ENCODE peak calls at places on chromosomes 3 and 15, in four cellular contexts. One of them, this sample, is unnamed.

GRCh38 chr15:25743160-25743908 is 119.8 kb downstream of the ATP10A start:
- DNase-seq in colonic mucosa: no peak
- DNase-seq in AG04450: no peak
- DNase-seq in foreskin fibroblast: no peak
- DNase-seq in this sample: no peak

GRCh38 chr3:159828542-159828943 is 160.1 kb upstream of the IL12A start:
- DNase-seq in foreskin fibroblast: peak
- DNase-seq in AG04450: no peak
- DNase-seq in colonic mucosa: no peak
- DNase-seq in this sample: peak

GRCh38 chr15:70597056-70597603 is 166.2 kb downstream of the UACA start:
- DNase-seq in foreskin fibroblast: no peak
- DNase-seq in colonic mucosa: no peak
- DNase-seq in AG04450: no peak
- DNase-seq in this sample: peak

GRCh38 chr3:12957334-12957733 is 115.9 kb downstream of the IQSEC1 start:
- DNase-seq in foreskin fibroblast: no peak
- DNase-seq in AG04450: no peak
- DNase-seq in colonic mucosa: no peak
- DNase-seq in this sample: no peak

GRCh38 chr3:43852066-43852465 is 161.3 kb downstream of the ABHD5 start:
- DNase-seq in foreskin fibroblast: peak
- DNase-seq in colonic mucosa: no peak
- DNase-seq in AG04450: peak
- DNase-seq in this sample: no peak

GRCh38 chr15:52146776-52147175 is 34.2 kb upstream of the BCL2L10 start:
- DNase-seq in foreskin fibroblast: peak
- DNase-seq in colonic mucosa: no peak
- DNase-seq in AG04450: no peak
- DNase-seq in this sample: no peak

GRCh38 chr15:38275951-38276350 is 23.3 kb downstream of the SPRED1 start:
- DNase-seq in foreskin fibroblast: peak
- DNase-seq in AG04450: no peak
- DNase-seq in colonic mucosa: no peak
- DNase-seq in this sample: peak

GRCh38 chr3:112647122-112647521 is 6.2 kb upstream of the CCDC80 start:
- DNase-seq in foreskin fibroblast: peak
- DNase-seq in colonic mucosa: no peak
- DNase-seq in AG04450: peak
- DNase-seq in this sample: peak

GRCh38 chr3:172562881-172563835 is 39.9 kb upstream of the TNFSF10 start:
- DNase-seq in foreskin fibroblast: peak
- DNase-seq in AG04450: peak
- DNase-seq in colonic mucosa: peak
- DNase-seq in this sample: peak

GRCh38 chr15:83123529-83123928 is 16.1 kb downstream of the TM6SF1 start:
- DNase-seq in AG04450: no peak
- DNase-seq in foreskin fibroblast: no peak
- DNase-seq in colonic mucosa: no peak
- DNase-seq in this sample: no peak

GRCh38 chr3:16304065-16305010 is 39.3 kb downstream of the OXNAD1 start:
- DNase-seq in foreskin fibroblast: no peak
- DNase-seq in AG04450: no peak
- DNase-seq in colonic mucosa: no peak
- DNase-seq in this sample: no peak

GRCh38 chr15:97517726-97518125 is 442.8 kb upstream of the ARRDC4 start:
- DNase-seq in AG04450: no peak
- DNase-seq in colonic mucosa: no peak
- DNase-seq in foreskin fibroblast: no peak
- DNase-seq in this sample: no peak

GRCh38 chr3:63193647-63194046 is 84.5 kb upstream of the SYNPR start:
- DNase-seq in AG04450: no peak
- DNase-seq in colonic mucosa: no peak
- DNase-seq in foreskin fibroblast: peak
- DNase-seq in this sample: peak

GRCh38 chr3:45509768-45510129 is 84.8 kb upstream of the LIMD1 start:
- DNase-seq in colonic mucosa: no peak
- DNase-seq in foreskin fibroblast: no peak
- DNase-seq in AG04450: no peak
- DNase-seq in this sample: no peak

GRCh38 chr15:39594764-39595620 is 14.1 kb downstream of the THBS1 start:
- DNase-seq in colonic mucosa: no peak
- DNase-seq in foreskin fibroblast: peak
- DNase-seq in AG04450: no peak
- DNase-seq in this sample: peak

GRCh38 chr3:169172535-169172934 is 491.0 kb downstream of the MECOM start:
- DNase-seq in colonic mucosa: no peak
- DNase-seq in foreskin fibroblast: no peak
- DNase-seq in AG04450: no peak
- DNase-seq in this sample: peak

GRCh38 chr15:76059320-76060097 is at the start of gene TMEM266:
- DNase-seq in colonic mucosa: peak
- DNase-seq in AG04450: no peak
- DNase-seq in foreskin fibroblast: peak
- DNase-seq in this sample: no peak
- TF ChIP-seq CTCF in colonic mucosa: no peak
- TF ChIP-seq CTCF in AG04450: no peak
- TF ChIP-seq CTCF in foreskin fibroblast: no peak
- TF ChIP-seq CTCF in this sample: peak

GRCh38 chr15:87608238-87609028 is 648.1 kb downstream of the NTRK3 start:
- DNase-seq in colonic mucosa: no peak
- DNase-seq in foreskin fibroblast: no peak
- DNase-seq in AG04450: no peak
- DNase-seq in this sample: no peak
- TF ChIP-seq CTCF in colonic mucosa: no peak
- TF ChIP-seq CTCF in foreskin fibroblast: no peak
- TF ChIP-seq CTCF in AG04450: no peak
- TF ChIP-seq CTCF in this sample: no peak

GRCh38 chr3:107506458-107506857 is 16.3 kb upstream of the BBX start:
- DNase-seq in foreskin fibroblast: peak
- DNase-seq in AG04450: no peak
- DNase-seq in colonic mucosa: no peak
- DNase-seq in this sample: peak

GRCh38 chr3:107514453-107514852 is 8.3 kb upstream of the BBX start:
- DNase-seq in foreskin fibroblast: no peak
- DNase-seq in colonic mucosa: no peak
- DNase-seq in AG04450: no peak
- DNase-seq in this sample: no peak

GRCh38 chr3:107516475-107516874 is 6.3 kb upstream of the BBX start:
- DNase-seq in foreskin fibroblast: no peak
- DNase-seq in AG04450: no peak
- DNase-seq in colonic mucosa: no peak
- DNase-seq in this sample: no peak

GRCh38 chr3:107508331-107508730 is 14.4 kb upstream of the BBX start:
- DNase-seq in foreskin fibroblast: no peak
- DNase-seq in colonic mucosa: no peak
- DNase-seq in AG04450: no peak
- DNase-seq in this sample: no peak

DNA sequence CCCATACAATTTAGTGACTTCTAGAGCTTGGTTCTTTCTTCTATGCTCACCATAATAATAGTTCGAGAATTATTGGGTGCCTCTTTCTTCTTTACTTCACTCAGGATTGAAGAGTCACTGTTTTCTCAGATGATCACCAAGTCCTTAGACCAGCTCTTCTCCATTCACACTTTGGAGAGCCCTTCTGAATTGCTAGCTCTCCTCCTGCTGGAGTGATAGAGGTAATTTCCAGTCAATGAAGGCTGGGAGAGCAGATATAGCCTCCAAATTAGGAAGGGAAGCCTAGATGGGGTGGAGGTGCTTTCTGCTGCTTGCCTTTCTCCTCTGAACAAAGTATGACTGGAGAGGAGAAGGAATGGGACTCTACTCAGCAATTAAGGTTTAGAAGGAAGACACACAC is 10.7 kb upstream of the BBX start:
- DNase-seq in colonic mucosa: no peak
- DNase-seq in foreskin fibroblast: no peak
- DNase-seq in AG04450: no peak
- DNase-seq in this sample: no peak
- TF ChIP-seq CTCF in colonic mucosa: no peak
- TF ChIP-seq CTCF in foreskin fibroblast: no peak
- TF ChIP-seq CTCF in AG04450: no peak
- TF ChIP-seq CTCF in this sample: no peak

GRCh38 chr3:140242818-140243276 is 307.9 kb downstream of the CLSTN2 start:
- DNase-seq in colonic mucosa: no peak
- DNase-seq in foreskin fibroblast: no peak
- DNase-seq in AG04450: no peak
- DNase-seq in this sample: peak

GRCh38 chr3:140244893-140245292 is 309.9 kb downstream of the CLSTN2 start:
- DNase-seq in AG04450: no peak
- DNase-seq in foreskin fibroblast: no peak
- DNase-seq in colonic mucosa: no peak
- DNase-seq in this sample: peak

GRCh38 chr3:140247775-140248174 is 312.8 kb downstream of the CLSTN2 start:
- DNase-seq in foreskin fibroblast: no peak
- DNase-seq in AG04450: no peak
- DNase-seq in colonic mucosa: no peak
- DNase-seq in this sample: no peak

GRCh38 chr3:140246578-140246977 is 311.6 kb downstream of the CLSTN2 start:
- DNase-seq in AG04450: no peak
- DNase-seq in colonic mucosa: no peak
- DNase-seq in foreskin fibroblast: no peak
- DNase-seq in this sample: no peak

GRCh38 chr3:140243536-140243935 is 308.6 kb downstream of the CLSTN2 start:
- DNase-seq in AG04450: no peak
- DNase-seq in colonic mucosa: no peak
- DNase-seq in foreskin fibroblast: no peak
- DNase-seq in this sample: no peak
- TF ChIP-seq CTCF in AG04450: no peak
- TF ChIP-seq CTCF in colonic mucosa: no peak
- TF ChIP-seq CTCF in foreskin fibroblast: no peak
- TF ChIP-seq CTCF in this sample: no peak